ENCODE peak calls at places on chromosomes 2 and 18, in four cellular contexts. S is K562, J is HepG2, M is GM12878. X is an unnamed sample.
A peak's percentile ranks its signal among the peaks of the same experiment; 100 is the strongest.

GRCh38 chr2:133894429-133894828 is 326.2 kb upstream of the NCKAP5 start:
- DNase-seq in M (no peak), J (no peak), S (no peak), X (no peak)

GRCh38 chr2:11677146-11678055 is 7.4 kb upstream of the NTSR2 start:
- DNase-seq in S (no peak), M (no peak), J (no peak), X (no peak)

GRCh38 chr2:26940001-26940400 is 30.4 kb upstream of the MAPRE3 start:
- DNase-seq in J (no peak), M (no peak), S (no peak), X (no peak)

GRCh38 chr2:84077504-84077903 is 381.6 kb downstream of the SUCLG1 start:
- DNase-seq in M (no peak), J (peak; percentile 20), S (peak; percentile 31), X (peak; percentile 12)

GRCh38 chr2:173117678-173118077 is 42.0 kb downstream of the MAP3K20 start:
- DNase-seq in J (no peak), M (no peak), S (peak; percentile 17), X (no peak)

GRCh38 chr18:67665266-67665665 is 148.7 kb upstream of the DSEL start:
- DNase-seq in J (no peak), M (no peak), S (no peak), X (no peak)

GRCh38 chr2:1728821-1729220 is 15.5 kb downstream of the PXDN start:
- DNase-seq in S (no peak), J (no peak), M (no peak), X (peak; percentile 27)

GRCh38 chr2:67085146-67085545 is 312.0 kb upstream of the ETAA1 start:
- DNase-seq in S (no peak), J (no peak), M (no peak), X (no peak)

GRCh38 chr2:96522304-96523203 is 14.0 kb upstream of the ARID5A start:
- DNase-seq in S (no peak), M (no peak), J (no peak), X (no peak)

GRCh38 chr2:72132981-72133720 is 14.5 kb downstream of the CYP26B1 start:
- DNase-seq in M (no peak), J (no peak), S (no peak), X (no peak)

GRCh38 chr18:32980896-32981295 is 208.1 kb upstream of the KLHL14 start:
- DNase-seq in S (no peak), J (no peak), M (no peak), X (no peak)

GRCh38 chr2:227939271-227940027 is 68.0 kb downstream of the DAW1 start:
- DNase-seq in S (no peak), J (peak; percentile 60), M (no peak), X (peak; percentile 50)

GRCh38 chr2:24489942-24490673 is 946 bp upstream of the NCOA1 start:
- DNase-seq in S (no peak), J (peak; percentile 49), M (no peak), X (peak; percentile 22)

GRCh38 chr2:149613712-149614111 is 26.1 kb upstream of the MMADHC start:
- DNase-seq in S (no peak), J (no peak), M (no peak), X (no peak)

GRCh38 chr18:13910501-13910900 is 4.8 kb downstream of the MC2R start:
- DNase-seq in S (no peak), J (no peak), M (no peak), X (no peak)

GRCh38 chr2:133266926-133267590 is 301.2 kb downstream of the NCKAP5 start:
- DNase-seq in M (no peak), J (no peak), S (no peak), X (peak; percentile 16)

GRCh38 chr2:163665051-163665450 is 70.8 kb downstream of the FIGN start:
- DNase-seq in S (no peak), M (no peak), J (no peak), X (no peak)

GRCh38 chr18:37405229-37405628 is 160.4 kb downstream of the CELF4 start:
- DNase-seq in J (no peak), S (no peak), M (no peak), X (no peak)

GRCh38 chr18:73881396-73881795 is 266.2 kb downstream of the FBXO15 start:
- DNase-seq in S (no peak), M (no peak), J (no peak), X (no peak)

GRCh38 chr2:242056785-242057184 is 187.3 kb downstream of the RTP5 start:
- DNase-seq in J (no peak), S (no peak), M (no peak), X (no peak)

GRCh38 chr2:10234013-10234306 is 68.7 kb upstream of the HPCAL1 start:
- DNase-seq in M (no peak), S (no peak), J (no peak), X (no peak)

GRCh38 chr2:64327510-64328414 is 126.2 kb upstream of the LGALSL start:
- DNase-seq in M (peak; percentile 43), J (no peak), S (no peak), X (no peak)

GRCh38 chr2:2507471-2507997 is 176.5 kb upstream of the MYT1L start:
- DNase-seq in S (no peak), J (no peak), M (no peak), X (no peak)

GRCh38 chr2:240395448-240395847 is 40.0 kb upstream of the GPC1 start:
- DNase-seq in M (no peak), J (no peak), S (no peak), X (no peak)

GRCh38 chr2:79530443-79530842 is 17.6 kb downstream of the CTNNA2 start:
- DNase-seq in J (peak; percentile 20), M (no peak), S (no peak), X (no peak)

GRCh38 chr2:5694016-5694690 is 2.0 kb downstream of the SOX11 start:
- DNase-seq in J (no peak), S (no peak), M (no peak), X (no peak)

GRCh38 chr2:98507940-98508689 is 63.5 kb downstream of the INPP4A start:
- DNase-seq in S (peak; percentile 83), M (no peak), J (no peak), X (no peak)

GRCh38 chr18:55266981-55267380 is 307.7 kb upstream of the CCDC68 start:
- DNase-seq in J (no peak), S (no peak), M (no peak), X (no peak)

GRCh38 chr2:120133572-120134244 is 89.5 kb downstream of the TMEM185B start:
- DNase-seq in J (no peak), M (no peak), S (no peak), X (no peak)

GRCh38 chr18:75500510-75500909 is 73.0 kb upstream of the SMIM21 start:
- DNase-seq in M (no peak), J (no peak), S (no peak), X (no peak)

GRCh38 chr18:45951021-45951714 is 16.0 kb downstream of the EPG5 start:
- DNase-seq in J (no peak), M (no peak), S (no peak), X (no peak)

GRCh38 chr2:2057125-2057721 is 273.9 kb downstream of the MYT1L start:
- DNase-seq in S (peak; percentile 63), M (no peak), J (no peak), X (peak; percentile 27)

GRCh38 chr2:53353372-53354111 is 414.1 kb upstream of the CHAC2 start:
- DNase-seq in M (no peak), J (no peak), S (no peak), X (no peak)

GRCh38 chr2:242053921-242054320 is 184.4 kb downstream of the RTP5 start:
- DNase-seq in S (no peak), M (no peak), J (no peak), X (no peak)

GRCh38 chr18:7572837-7573236 is 5.7 kb downstream of the PTPRM start:
- DNase-seq in S (no peak), M (peak; percentile 23), J (no peak), X (no peak)

GRCh38 chr18:36544036-36544725 is 246.7 kb downstream of the FHOD3 start:
- DNase-seq in M (no peak), J (no peak), S (no peak), X (no peak)

GRCh38 chr2:207939342-207940108 is 85.8 kb downstream of the PLEKHM3 start:
- DNase-seq in S (no peak), M (no peak), J (no peak), X (no peak)
- TF ChIP-seq TARDBP in S (no peak), M (no peak), J (no peak), X (no peak)

GRCh38 chr2:59920961-59921360 is 632.5 kb downstream of the BCL11A start:
- DNase-seq in S (no peak), J (no peak), M (no peak), X (no peak)
- TF ChIP-seq TARDBP in S (no peak), J (no peak), M (no peak), X (no peak)

DNA sequence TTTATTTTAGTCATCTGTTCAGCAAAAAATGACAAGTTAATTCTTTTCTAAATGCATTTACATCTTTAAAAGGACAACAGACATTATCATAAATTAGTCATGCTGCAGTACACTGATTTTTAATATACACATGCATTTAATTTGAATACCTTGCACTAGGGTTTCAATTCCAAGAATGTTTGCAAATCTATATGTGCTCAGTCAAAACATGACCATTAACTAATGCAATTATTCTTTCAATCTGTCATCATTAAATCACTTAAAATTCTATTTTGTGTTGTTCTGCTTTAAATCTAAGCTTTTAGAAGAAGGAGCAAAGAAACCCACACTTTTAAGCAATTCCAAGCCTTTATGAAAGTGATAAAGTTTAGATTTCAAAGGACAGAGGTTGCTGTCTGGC is 342.6 kb downstream of the THSD7B start:
- DNase-seq in S (no peak), M (no peak), J (no peak), X (no peak)
- TF ChIP-seq TARDBP in S (no peak), M (no peak), J (no peak), X (no peak)

DNA sequence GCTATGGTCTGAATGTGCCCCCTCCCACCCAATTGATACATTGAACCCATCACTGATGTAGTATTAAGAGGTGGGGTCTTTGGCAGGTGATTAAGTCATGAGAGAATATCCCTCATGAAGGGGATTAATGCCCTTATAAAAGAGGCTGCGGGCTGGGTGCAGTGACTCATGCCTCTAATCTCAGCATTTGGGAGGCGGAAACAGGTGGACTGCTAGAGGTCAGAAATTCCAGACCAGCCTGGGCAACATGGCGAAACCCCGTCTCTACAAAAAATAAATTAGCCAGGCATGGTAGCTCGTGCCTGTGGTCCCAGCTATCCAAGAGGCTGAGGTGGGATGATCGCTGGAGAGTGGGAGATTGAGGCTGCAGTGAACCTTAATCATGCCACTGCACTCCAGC is 14.3 kb downstream of the POLR2D start:
- DNase-seq in J (no peak), M (no peak), S (no peak), X (no peak)
- TF ChIP-seq TARDBP in J (no peak), M (no peak), S (no peak), X (no peak)

GRCh38 chr18:998976-999375 is 94.3 kb downstream of the ADCYAP1 start:
- DNase-seq in J (no peak), S (no peak), M (no peak), X (no peak)

GRCh38 chr18:991441-991840 is 86.8 kb downstream of the ADCYAP1 start:
- DNase-seq in M (no peak), S (no peak), J (no peak), X (no peak)

GRCh38 chr18:993560-993959 is 88.9 kb downstream of the ADCYAP1 start:
- DNase-seq in M (no peak), S (no peak), J (no peak), X (no peak)

GRCh38 chr18:997499-997898 is 92.8 kb downstream of the ADCYAP1 start:
- DNase-seq in J (no peak), M (no peak), S (no peak), X (no peak)

GRCh38 chr18:995641-996040 is 91.0 kb downstream of the ADCYAP1 start:
- DNase-seq in M (no peak), S (no peak), J (no peak), X (no peak)
- TF ChIP-seq TARDBP in M (no peak), S (no peak), J (no peak), X (no peak)